ENCODE peak calls at places on chromosomes 5 and 9, in eight cellular contexts. One of them, this sample, is unnamed.

GRCh38 chr5:71573611-71574010 is 13.5 kb upstream of the MCCC2 start:
- DNase-seq in adrenal gland: no peak
- DNase-seq in tibial artery: no peak
- DNase-seq in choroid plexus epithelial cell: peak
- DNase-seq in glutamatergic neuron: no peak
- DNase-seq in GM23338: no peak
- DNase-seq in WERI-Rb-1: no peak
- DNase-seq in transverse colon: no peak
- DNase-seq in this sample: no peak

GRCh38 chr9:17219261-17219660 is 84.4 kb downstream of the CNTLN start:
- DNase-seq in choroid plexus epithelial cell: peak
- DNase-seq in adrenal gland: no peak
- DNase-seq in GM23338: no peak
- DNase-seq in tibial artery: no peak
- DNase-seq in transverse colon: no peak
- DNase-seq in WERI-Rb-1: no peak
- DNase-seq in glutamatergic neuron: no peak
- DNase-seq in this sample: peak

GRCh38 chr5:73199671-73200070 is 26.7 kb downstream of the TMEM174 start:
- DNase-seq in WERI-Rb-1: no peak
- DNase-seq in transverse colon: no peak
- DNase-seq in glutamatergic neuron: no peak
- DNase-seq in choroid plexus epithelial cell: no peak
- DNase-seq in adrenal gland: no peak
- DNase-seq in GM23338: no peak
- DNase-seq in tibial artery: no peak
- DNase-seq in this sample: no peak

GRCh38 chr5:16612007-16612406 is 4.8 kb downstream of the RETREG1 start:
- DNase-seq in WERI-Rb-1: no peak
- DNase-seq in GM23338: no peak
- DNase-seq in tibial artery: no peak
- DNase-seq in adrenal gland: no peak
- DNase-seq in transverse colon: no peak
- DNase-seq in glutamatergic neuron: no peak
- DNase-seq in choroid plexus epithelial cell: no peak
- DNase-seq in this sample: no peak

GRCh38 chr9:14097215-14097614 is 216.7 kb downstream of the NFIB start:
- DNase-seq in tibial artery: no peak
- DNase-seq in glutamatergic neuron: no peak
- DNase-seq in WERI-Rb-1: no peak
- DNase-seq in transverse colon: no peak
- DNase-seq in adrenal gland: no peak
- DNase-seq in GM23338: peak
- DNase-seq in choroid plexus epithelial cell: peak
- DNase-seq in this sample: peak

GRCh38 chr5:142527664-142528295 is 158.1 kb downstream of the FGF1 start:
- DNase-seq in choroid plexus epithelial cell: no peak
- DNase-seq in GM23338: no peak
- DNase-seq in WERI-Rb-1: no peak
- DNase-seq in transverse colon: no peak
- DNase-seq in adrenal gland: no peak
- DNase-seq in tibial artery: no peak
- DNase-seq in glutamatergic neuron: no peak
- DNase-seq in this sample: no peak

GRCh38 chr9:136901516-136902258 is 15.4 kb downstream of the TRAF2 start:
- DNase-seq in GM23338: no peak
- DNase-seq in tibial artery: peak
- DNase-seq in WERI-Rb-1: no peak
- DNase-seq in transverse colon: peak
- DNase-seq in adrenal gland: no peak
- DNase-seq in choroid plexus epithelial cell: peak
- DNase-seq in glutamatergic neuron: no peak
- DNase-seq in this sample: peak

GRCh38 chr5:127002390-127002789 is 28.0 kb downstream of the MARCHF3 start:
- DNase-seq in tibial artery: no peak
- DNase-seq in adrenal gland: no peak
- DNase-seq in transverse colon: no peak
- DNase-seq in choroid plexus epithelial cell: peak
- DNase-seq in GM23338: no peak
- DNase-seq in glutamatergic neuron: no peak
- DNase-seq in WERI-Rb-1: no peak
- DNase-seq in this sample: no peak

GRCh38 chr5:133240425-133241091 is 188.7 kb downstream of the HSPA4 start:
- DNase-seq in GM23338: no peak
- DNase-seq in choroid plexus epithelial cell: peak
- DNase-seq in glutamatergic neuron: no peak
- DNase-seq in tibial artery: no peak
- DNase-seq in transverse colon: no peak
- DNase-seq in adrenal gland: peak
- DNase-seq in WERI-Rb-1: no peak
- DNase-seq in this sample: peak

GRCh38 chr5:115979628-115980041 is 17.4 kb downstream of the LVRN start:
- DNase-seq in choroid plexus epithelial cell: peak
- DNase-seq in adrenal gland: no peak
- DNase-seq in glutamatergic neuron: no peak
- DNase-seq in tibial artery: no peak
- DNase-seq in WERI-Rb-1: no peak
- DNase-seq in transverse colon: no peak
- DNase-seq in GM23338: no peak
- DNase-seq in this sample: peak

GRCh38 chr9:71763752-71764332 is 4.5 kb downstream of the CEMIP2 start:
- DNase-seq in glutamatergic neuron: no peak
- DNase-seq in GM23338: no peak
- DNase-seq in adrenal gland: no peak
- DNase-seq in choroid plexus epithelial cell: peak
- DNase-seq in tibial artery: no peak
- DNase-seq in WERI-Rb-1: no peak
- DNase-seq in transverse colon: no peak
- DNase-seq in this sample: no peak

GRCh38 chr5:134289509-134290113 is 63.7 kb upstream of the PPP2CA start:
- DNase-seq in transverse colon: peak
- DNase-seq in tibial artery: no peak
- DNase-seq in adrenal gland: peak
- DNase-seq in GM23338: peak
- DNase-seq in glutamatergic neuron: peak
- DNase-seq in choroid plexus epithelial cell: peak
- DNase-seq in WERI-Rb-1: peak
- DNase-seq in this sample: peak

GRCh38 chr5:72235725-72236124 is 84.3 kb downstream of the MRPS27 start:
- DNase-seq in glutamatergic neuron: no peak
- DNase-seq in choroid plexus epithelial cell: no peak
- DNase-seq in adrenal gland: no peak
- DNase-seq in transverse colon: no peak
- DNase-seq in WERI-Rb-1: no peak
- DNase-seq in GM23338: no peak
- DNase-seq in tibial artery: no peak
- DNase-seq in this sample: no peak

GRCh38 chr9:98117984-98118639 is 910 bp downstream of the TRIM14 start:
- DNase-seq in adrenal gland: no peak
- DNase-seq in glutamatergic neuron: no peak
- DNase-seq in choroid plexus epithelial cell: peak
- DNase-seq in WERI-Rb-1: peak
- DNase-seq in tibial artery: no peak
- DNase-seq in transverse colon: peak
- DNase-seq in GM23338: peak
- DNase-seq in this sample: peak
- TF ChIP-seq CTCF in adrenal gland: peak
- TF ChIP-seq CTCF in glutamatergic neuron: no peak
- TF ChIP-seq CTCF in choroid plexus epithelial cell: peak
- TF ChIP-seq CTCF in WERI-Rb-1: peak
- TF ChIP-seq CTCF in tibial artery: no peak
- TF ChIP-seq CTCF in transverse colon: no peak
- TF ChIP-seq CTCF in GM23338: peak
- TF ChIP-seq CTCF in this sample: no peak

DNA sequence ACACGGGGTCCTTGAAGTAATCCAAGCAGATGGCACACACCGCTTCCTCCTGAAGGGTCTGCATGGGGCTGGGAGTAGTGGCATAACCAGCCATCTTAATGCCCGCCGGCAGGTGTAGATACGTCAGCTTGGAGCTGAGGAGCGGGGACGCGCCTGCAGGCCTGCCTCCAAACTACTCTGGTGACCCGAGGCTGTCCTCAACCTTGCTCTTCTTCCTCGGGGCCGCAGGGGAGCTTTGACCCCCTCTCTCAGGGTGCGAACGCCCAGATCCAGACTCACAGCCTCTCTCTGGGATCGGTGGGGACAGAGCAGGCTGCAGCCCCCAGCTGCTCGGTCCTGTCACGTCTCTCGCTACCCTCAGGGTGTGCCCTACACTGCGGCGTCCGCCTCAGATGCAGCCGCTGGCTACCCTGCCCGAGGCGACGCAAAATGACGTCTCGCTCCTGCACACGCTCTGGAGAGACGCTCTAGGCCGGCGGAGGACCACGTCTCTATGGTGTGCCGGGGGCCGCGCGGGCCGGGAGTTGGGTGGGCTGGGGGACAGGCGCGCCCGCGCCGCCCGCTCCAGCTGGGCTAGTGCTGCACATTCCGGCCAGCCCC is at the start of gene TRIM52:
- DNase-seq in adrenal gland: peak
- DNase-seq in GM23338: peak
- DNase-seq in WERI-Rb-1: peak
- DNase-seq in glutamatergic neuron: peak
- DNase-seq in choroid plexus epithelial cell: peak
- DNase-seq in transverse colon: peak
- DNase-seq in tibial artery: peak
- DNase-seq in this sample: peak
- TF ChIP-seq CTCF in adrenal gland: peak
- TF ChIP-seq CTCF in GM23338: no peak
- TF ChIP-seq CTCF in WERI-Rb-1: no peak
- TF ChIP-seq CTCF in glutamatergic neuron: no peak
- TF ChIP-seq CTCF in choroid plexus epithelial cell: no peak
- TF ChIP-seq CTCF in transverse colon: no peak
- TF ChIP-seq CTCF in tibial artery: peak
- TF ChIP-seq CTCF in this sample: no peak

GRCh38 chr9:69812068-69813000 is 8.3 kb upstream of the CFAP95 start:
- DNase-seq in WERI-Rb-1: no peak
- DNase-seq in tibial artery: no peak
- DNase-seq in adrenal gland: no peak
- DNase-seq in GM23338: no peak
- DNase-seq in transverse colon: no peak
- DNase-seq in glutamatergic neuron: no peak
- DNase-seq in choroid plexus epithelial cell: no peak
- DNase-seq in this sample: no peak

GRCh38 chr9:69811329-69811989 is 9.2 kb upstream of the CFAP95 start:
- DNase-seq in glutamatergic neuron: no peak
- DNase-seq in choroid plexus epithelial cell: no peak
- DNase-seq in transverse colon: no peak
- DNase-seq in adrenal gland: no peak
- DNase-seq in tibial artery: no peak
- DNase-seq in GM23338: no peak
- DNase-seq in WERI-Rb-1: no peak
- DNase-seq in this sample: no peak

GRCh38 chr9:69806642-69807041 is 14.0 kb upstream of the CFAP95 start:
- DNase-seq in GM23338: no peak
- DNase-seq in WERI-Rb-1: no peak
- DNase-seq in tibial artery: no peak
- DNase-seq in adrenal gland: no peak
- DNase-seq in glutamatergic neuron: no peak
- DNase-seq in choroid plexus epithelial cell: no peak
- DNase-seq in transverse colon: peak
- DNase-seq in this sample: no peak

GRCh38 chr9:69805962-69806633 is 14.5 kb upstream of the CFAP95 start:
- DNase-seq in GM23338: no peak
- DNase-seq in adrenal gland: peak
- DNase-seq in glutamatergic neuron: no peak
- DNase-seq in choroid plexus epithelial cell: no peak
- DNase-seq in tibial artery: peak
- DNase-seq in WERI-Rb-1: no peak
- DNase-seq in transverse colon: peak
- DNase-seq in this sample: no peak

GRCh38 chr9:69809304-69809863 is 11.2 kb upstream of the CFAP95 start:
- DNase-seq in transverse colon: no peak
- DNase-seq in choroid plexus epithelial cell: peak
- DNase-seq in tibial artery: no peak
- DNase-seq in WERI-Rb-1: peak
- DNase-seq in glutamatergic neuron: no peak
- DNase-seq in GM23338: peak
- DNase-seq in adrenal gland: no peak
- DNase-seq in this sample: peak
- TF ChIP-seq CTCF in transverse colon: no peak
- TF ChIP-seq CTCF in choroid plexus epithelial cell: peak
- TF ChIP-seq CTCF in tibial artery: no peak
- TF ChIP-seq CTCF in WERI-Rb-1: peak
- TF ChIP-seq CTCF in glutamatergic neuron: no peak
- TF ChIP-seq CTCF in GM23338: peak
- TF ChIP-seq CTCF in adrenal gland: no peak
- TF ChIP-seq CTCF in this sample: no peak

GRCh38 chr9:121373401-121373769 is 3.3 kb upstream of the STOM start:
- DNase-seq in tibial artery: no peak
- DNase-seq in WERI-Rb-1: no peak
- DNase-seq in adrenal gland: no peak
- DNase-seq in transverse colon: no peak
- DNase-seq in GM23338: no peak
- DNase-seq in choroid plexus epithelial cell: peak
- DNase-seq in glutamatergic neuron: no peak
- DNase-seq in this sample: peak

GRCh38 chr9:121372239-121372562 is 2.2 kb upstream of the STOM start:
- DNase-seq in adrenal gland: no peak
- DNase-seq in glutamatergic neuron: no peak
- DNase-seq in tibial artery: no peak
- DNase-seq in GM23338: no peak
- DNase-seq in WERI-Rb-1: no peak
- DNase-seq in choroid plexus epithelial cell: no peak
- DNase-seq in transverse colon: no peak
- DNase-seq in this sample: no peak

GRCh38 chr9:121369595-121370265 is at the start of gene STOM:
- DNase-seq in WERI-Rb-1: no peak
- DNase-seq in choroid plexus epithelial cell: peak
- DNase-seq in tibial artery: peak
- DNase-seq in transverse colon: peak
- DNase-seq in GM23338: peak
- DNase-seq in glutamatergic neuron: peak
- DNase-seq in adrenal gland: peak
- DNase-seq in this sample: peak

GRCh38 chr9:121372563-121373400 is 2.7 kb upstream of the STOM start:
- DNase-seq in WERI-Rb-1: peak
- DNase-seq in transverse colon: no peak
- DNase-seq in GM23338: no peak
- DNase-seq in adrenal gland: peak
- DNase-seq in glutamatergic neuron: no peak
- DNase-seq in choroid plexus epithelial cell: peak
- DNase-seq in tibial artery: no peak
- DNase-seq in this sample: peak

GRCh38 chr9:121371495-121371911 is 1.5 kb upstream of the STOM start:
- DNase-seq in glutamatergic neuron: no peak
- DNase-seq in adrenal gland: no peak
- DNase-seq in WERI-Rb-1: no peak
- DNase-seq in GM23338: no peak
- DNase-seq in transverse colon: no peak
- DNase-seq in choroid plexus epithelial cell: no peak
- DNase-seq in tibial artery: no peak
- DNase-seq in this sample: no peak
- TF ChIP-seq CTCF in glutamatergic neuron: no peak
- TF ChIP-seq CTCF in adrenal gland: no peak
- TF ChIP-seq CTCF in WERI-Rb-1: no peak
- TF ChIP-seq CTCF in GM23338: no peak
- TF ChIP-seq CTCF in transverse colon: no peak
- TF ChIP-seq CTCF in choroid plexus epithelial cell: no peak
- TF ChIP-seq CTCF in tibial artery: no peak
- TF ChIP-seq CTCF in this sample: no peak

GRCh38 chr9:114072181-114073140 is 5.6 kb downstream of the AMBP start:
- DNase-seq in choroid plexus epithelial cell: peak
- DNase-seq in GM23338: peak
- DNase-seq in glutamatergic neuron: no peak
- DNase-seq in transverse colon: peak
- DNase-seq in adrenal gland: peak
- DNase-seq in WERI-Rb-1: no peak
- DNase-seq in tibial artery: peak
- DNase-seq in this sample: peak
- TF ChIP-seq CTCF in choroid plexus epithelial cell: no peak
- TF ChIP-seq CTCF in GM23338: peak
- TF ChIP-seq CTCF in glutamatergic neuron: no peak
- TF ChIP-seq CTCF in transverse colon: no peak
- TF ChIP-seq CTCF in adrenal gland: no peak
- TF ChIP-seq CTCF in WERI-Rb-1: peak
- TF ChIP-seq CTCF in tibial artery: no peak
- TF ChIP-seq CTCF in this sample: no peak